ENCODE peak calls at places on chromosome X, in four cellular contexts. V is PC-3, Q is dorsolateral prefrontal cortex, Y is psoas muscle. Z is an unnamed sample.

GRCh38 chrX:120697053-120697452 is 67.2 kb upstream of the C1GALT1C1 start:
- DNase-seq in Q (no peak), V (no peak), Y (no peak), Z (no peak)

GRCh38 chrX:155148724-155149537 is 67.3 kb upstream of the VBP1 start:
- DNase-seq in V (peak), Q (no peak), Y (no peak), Z (no peak)

GRCh38 chrX:115337735-115338134 is 48.2 kb downstream of the LUZP4 start:
- DNase-seq in Q (peak), V (no peak), Y (no peak), Z (no peak)

GRCh38 chrX:44343412-44343942 is at the start of gene EFHC2:
- DNase-seq in Y (peak), V (peak), Q (no peak), Z (no peak)

GRCh38 chrX:72348247-72348979 is 42.7 kb upstream of the CITED1 start:
- DNase-seq in Q (no peak), V (no peak), Y (no peak), Z (no peak)

GRCh38 chrX:39750798-39751197 is 347.0 kb downstream of the BCOR start:
- DNase-seq in V (no peak), Y (no peak), Q (no peak), Z (no peak)

GRCh38 chrX:149472620-149473019 is 32.5 kb downstream of the IDS start:
- DNase-seq in Y (no peak), V (peak), Q (no peak), Z (no peak)

GRCh38 chrX:19888419-19888879 is 1.0 kb upstream of the SH3KBP1 start:
- DNase-seq in V (peak), Q (peak), Y (no peak), Z (peak)

GRCh38 chrX:131778269-131779218 is 234.7 kb downstream of the OR13H1 start:
- DNase-seq in Y (peak), V (peak), Q (peak), Z (peak)

GRCh38 chrX:75229774-75230173 is 44.1 kb upstream of the UPRT start:
- DNase-seq in V (no peak), Y (no peak), Q (no peak), Z (no peak)

GRCh38 chrX:37921758-37922157 is 74.4 kb upstream of the DYNLT3 start:
- DNase-seq in V (peak), Y (no peak), Q (no peak), Z (peak)

GRCh38 chrX:63930140-63930539 is 145.1 kb upstream of the ARHGEF9 start:
- DNase-seq in Y (no peak), Q (no peak), V (peak), Z (no peak)

GRCh38 chrX:49840679-49841078 is 11.6 kb downstream of the PAGE4 start:
- DNase-seq in V (peak), Q (peak), Y (peak), Z (no peak)

GRCh38 chrX:95058815-95059214 is 1384.8 kb downstream of the FAM133A start:
- DNase-seq in Q (no peak), V (peak), Y (no peak), Z (peak)

GRCh38 chrX:72554448-72555140 is 18.0 kb downstream of the HDAC8 start:
- DNase-seq in V (peak), Y (no peak), Q (no peak), Z (no peak)

GRCh38 chrX:134949271-134949670 is 41.5 kb upstream of the SMIM10 start:
- DNase-seq in V (peak), Y (no peak), Q (no peak), Z (no peak)

GRCh38 chrX:13197961-13198761 is 121.7 kb downstream of the ATXN3L start:
- DNase-seq in V (peak), Y (no peak), Q (no peak), Z (no peak)

GRCh38 chrX:37350034-37350365 is 836 bp downstream of the PRRG1 start:
- DNase-seq in Y (no peak), V (peak), Q (no peak), Z (no peak)

GRCh38 chrX:12922600-12922919 is 16.1 kb downstream of the TLR8 start:
- DNase-seq in Y (no peak), Q (no peak), V (no peak), Z (no peak)

GRCh38 chrX:49186125-49187027 is at the start of gene PRICKLE3:
- DNase-seq in V (peak), Y (peak), Q (peak), Z (no peak)

GRCh38 chrX:20530319-20530979 is 263.7 kb upstream of the RPS6KA3 start:
- DNase-seq in Y (no peak), V (peak), Q (peak), Z (peak)

GRCh38 chrX:118839334-118839958 is 15.8 kb downstream of the ZCCHC12 start:
- DNase-seq in Q (peak), Y (peak), V (peak), Z (no peak)
- H3K4me3 ChIP-seq in Q (peak), Y (peak), V (peak), Z (peak)

DNA sequence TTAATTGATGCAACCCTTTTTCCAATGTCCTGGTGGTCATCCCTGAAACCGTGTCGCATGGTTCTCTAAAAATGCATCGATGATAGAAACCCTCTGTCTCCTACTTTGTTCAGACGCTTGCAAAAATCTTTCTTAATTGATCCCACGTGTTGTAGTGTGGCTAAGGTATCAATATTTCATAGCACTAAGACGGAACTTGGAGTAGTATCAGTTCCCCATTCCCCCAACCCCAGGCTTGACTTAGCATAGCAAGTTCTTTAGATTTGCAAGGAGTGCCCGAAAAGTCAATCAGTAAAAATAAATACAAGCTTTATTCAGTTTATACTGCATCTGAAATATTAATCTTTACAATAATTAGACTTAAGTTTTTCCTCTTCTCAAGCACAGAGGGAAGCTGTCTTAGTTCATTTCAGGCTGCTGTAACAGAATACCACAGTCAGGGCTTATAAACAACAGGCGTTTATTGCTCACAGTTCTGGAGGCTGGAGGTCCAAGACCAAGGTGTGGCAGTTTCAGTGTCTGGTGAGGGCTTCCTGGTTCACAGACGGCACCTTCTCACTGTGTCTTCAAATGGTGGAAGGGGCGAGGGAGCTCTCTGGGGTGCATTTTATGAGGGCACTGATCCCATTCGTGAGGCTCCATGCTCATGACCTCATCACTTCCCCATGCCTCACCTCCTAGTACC is 115.5 kb upstream of the MXRA5 start:
- DNase-seq in Y (no peak), V (no peak), Q (no peak), Z (no peak)
- TF ChIP-seq CTCF in Y (no peak), V (no peak), Q (no peak), Z (no peak)

DNA sequence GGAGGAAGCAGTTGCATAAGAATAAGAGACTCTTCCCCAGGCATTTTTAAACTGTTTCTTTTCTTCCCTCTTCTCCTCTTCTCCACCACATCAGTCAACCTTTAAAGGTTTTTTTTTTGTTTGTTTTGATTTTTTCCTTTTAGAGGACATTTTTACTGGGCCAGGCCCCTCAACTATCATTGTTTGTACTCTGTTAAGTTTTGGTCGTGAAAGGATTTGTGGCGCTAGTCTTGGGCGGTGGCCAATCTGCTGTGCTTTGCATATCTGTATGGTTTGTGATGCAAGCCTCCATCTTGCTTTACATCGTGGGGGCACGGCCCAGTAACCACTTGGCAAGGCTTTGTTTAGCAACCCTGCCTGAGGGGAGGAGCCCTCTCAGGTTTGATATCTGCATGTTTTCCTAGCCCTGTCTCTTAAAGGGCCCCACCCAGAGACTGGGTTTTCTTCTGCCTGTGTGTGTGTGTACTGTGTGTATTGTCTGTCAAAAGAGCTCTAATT is 101.9 kb upstream of the SLITRK2 start:
- DNase-seq in V (no peak), Y (no peak), Q (no peak), Z (no peak)
- H3K4me3 ChIP-seq in V (no peak), Y (no peak), Q (no peak), Z (no peak)

GRCh38 chrX:124902953-124903352 is 416.7 kb upstream of the TEX13C start:
- DNase-seq in Q (no peak), V (no peak), Y (no peak), Z (no peak)
- TF ChIP-seq CTCF in Q (no peak), V (no peak), Y (no peak), Z (no peak)

GRCh38 chrX:16476009-16476408 is 173.9 kb upstream of the S100G start:
- DNase-seq in V (no peak), Q (no peak), Y (no peak), Z (no peak)

GRCh38 chrX:16469870-16470269 is 180.1 kb upstream of the S100G start:
- DNase-seq in Y (no peak), V (no peak), Q (no peak), Z (no peak)

GRCh38 chrX:16472345-16472744 is 177.6 kb upstream of the S100G start:
- DNase-seq in Q (no peak), Y (no peak), V (no peak), Z (no peak)

GRCh38 chrX:16476692-16477091 is 173.3 kb upstream of the S100G start:
- DNase-seq in Y (no peak), V (peak), Q (no peak), Z (no peak)

DNA sequence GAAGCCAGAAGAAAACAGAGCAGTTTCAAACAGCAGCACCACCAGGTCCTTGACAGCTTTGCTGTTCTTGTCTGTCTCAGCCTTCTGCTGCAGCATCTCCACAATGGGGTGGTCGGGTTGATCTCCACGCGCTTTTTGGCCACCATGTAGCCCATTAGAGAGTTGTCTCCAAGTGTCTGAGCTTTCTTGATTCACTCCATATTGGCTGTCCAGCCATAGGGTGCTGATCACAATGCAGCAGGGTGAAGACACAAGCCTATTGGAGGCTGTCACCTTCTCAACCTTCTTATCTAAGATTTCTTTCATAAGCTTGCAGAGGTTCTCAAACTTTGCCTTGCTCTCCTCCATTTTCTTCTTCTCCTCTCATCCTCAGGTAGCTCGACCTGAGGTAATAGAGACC is 175.4 kb upstream of the S100G start:
- DNase-seq in Y (no peak), V (no peak), Q (no peak), Z (no peak)
- H3K4me3 ChIP-seq in Y (no peak), V (no peak), Q (no peak), Z (no peak)

GRCh38 chrX:107448625-107449468 is 605 bp upstream of the FRMPD3 start:
- DNase-seq in Y (no peak), Q (no peak), V (peak), Z (no peak)
- TF ChIP-seq CTCF in Y (no peak), Q (no peak), V (peak), Z (no peak)

GRCh38 chrX:25017667-25018247 is 2.0 kb upstream of the ARX start:
- DNase-seq in Y (peak), V (no peak), Q (no peak), Z (no peak)
- H3K4me3 ChIP-seq in Y (peak), V (no peak), Q (peak), Z (no peak)